ENCODE peak calls at places on chromosomes 7 and 10, in six cellular contexts. One of them, this sample, is unnamed.

GRCh38 chr7:102251531-102252372 is 34.9 kb upstream of the SH2B2 start:
- DNase-seq in mucosa of descending colon: no peak
- DNase-seq in fibroblast of lung: no peak
- DNase-seq in OCI-LY7: peak
- DNase-seq in AG04450: no peak
- DNase-seq in prostate gland: no peak
- DNase-seq in this sample: no peak

GRCh38 chr7:14899065-14899464 is 3.5 kb downstream of the DGKB start:
- DNase-seq in mucosa of descending colon: no peak
- DNase-seq in fibroblast of lung: peak
- DNase-seq in OCI-LY7: no peak
- DNase-seq in AG04450: no peak
- DNase-seq in prostate gland: no peak
- DNase-seq in this sample: no peak

GRCh38 chr7:3162286-3162685 is 118.6 kb upstream of the CARD11 start:
- DNase-seq in mucosa of descending colon: no peak
- DNase-seq in fibroblast of lung: peak
- DNase-seq in OCI-LY7: peak
- DNase-seq in AG04450: no peak
- DNase-seq in prostate gland: no peak
- DNase-seq in this sample: no peak

GRCh38 chr10:124678566-124679240 is 65.5 kb downstream of the FAM53B start:
- DNase-seq in mucosa of descending colon: peak
- DNase-seq in fibroblast of lung: no peak
- DNase-seq in OCI-LY7: no peak
- DNase-seq in AG04450: no peak
- DNase-seq in prostate gland: no peak
- DNase-seq in this sample: no peak

GRCh38 chr10:57513637-57514036 is 754.1 kb downstream of the IPMK start:
- DNase-seq in mucosa of descending colon: no peak
- DNase-seq in fibroblast of lung: no peak
- DNase-seq in OCI-LY7: no peak
- DNase-seq in AG04450: no peak
- DNase-seq in prostate gland: no peak
- DNase-seq in this sample: no peak

GRCh38 chr10:1201010-1201807 is 145.0 kb downstream of the WDR37 start:
- DNase-seq in mucosa of descending colon: peak
- DNase-seq in fibroblast of lung: no peak
- DNase-seq in OCI-LY7: no peak
- DNase-seq in AG04450: no peak
- DNase-seq in prostate gland: no peak
- DNase-seq in this sample: no peak

GRCh38 chr7:141748401-141748800 is 10.2 kb downstream of the SSBP1 start:
- DNase-seq in mucosa of descending colon: no peak
- DNase-seq in fibroblast of lung: peak
- DNase-seq in OCI-LY7: no peak
- DNase-seq in AG04450: no peak
- DNase-seq in prostate gland: no peak
- DNase-seq in this sample: no peak

GRCh38 chr7:43204081-43204480 is 91.6 kb downstream of the HECW1 start:
- DNase-seq in mucosa of descending colon: no peak
- DNase-seq in fibroblast of lung: peak
- DNase-seq in OCI-LY7: no peak
- DNase-seq in AG04450: peak
- DNase-seq in prostate gland: no peak
- DNase-seq in this sample: no peak

GRCh38 chr7:124752310-124752709 is 13.3 kb downstream of the GPR37 start:
- DNase-seq in mucosa of descending colon: no peak
- DNase-seq in fibroblast of lung: peak
- DNase-seq in OCI-LY7: no peak
- DNase-seq in AG04450: peak
- DNase-seq in prostate gland: no peak
- DNase-seq in this sample: no peak

GRCh38 chr7:148888300-148888699 is 4.2 kb upstream of the EZH2 start:
- DNase-seq in mucosa of descending colon: no peak
- DNase-seq in fibroblast of lung: no peak
- DNase-seq in OCI-LY7: no peak
- DNase-seq in AG04450: no peak
- DNase-seq in prostate gland: no peak
- DNase-seq in this sample: no peak
- H3K4me3 ChIP-seq in mucosa of descending colon: no peak
- H3K4me3 ChIP-seq in fibroblast of lung: no peak
- H3K4me3 ChIP-seq in OCI-LY7: no peak
- H3K4me3 ChIP-seq in AG04450: no peak
- H3K4me3 ChIP-seq in prostate gland: no peak
- H3K4me3 ChIP-seq in this sample: no peak

GRCh38 chr10:93224005-93224779 is 150.5 kb downstream of the CYP26A1 start:
- DNase-seq in mucosa of descending colon: no peak
- DNase-seq in fibroblast of lung: no peak
- DNase-seq in OCI-LY7: no peak
- DNase-seq in AG04450: no peak
- DNase-seq in prostate gland: no peak
- DNase-seq in this sample: no peak
- TF ChIP-seq CTCF in mucosa of descending colon: no peak
- TF ChIP-seq CTCF in fibroblast of lung: no peak
- TF ChIP-seq CTCF in OCI-LY7: peak
- TF ChIP-seq CTCF in AG04450: no peak
- TF ChIP-seq CTCF in prostate gland: no peak
- TF ChIP-seq CTCF in this sample: peak

DNA sequence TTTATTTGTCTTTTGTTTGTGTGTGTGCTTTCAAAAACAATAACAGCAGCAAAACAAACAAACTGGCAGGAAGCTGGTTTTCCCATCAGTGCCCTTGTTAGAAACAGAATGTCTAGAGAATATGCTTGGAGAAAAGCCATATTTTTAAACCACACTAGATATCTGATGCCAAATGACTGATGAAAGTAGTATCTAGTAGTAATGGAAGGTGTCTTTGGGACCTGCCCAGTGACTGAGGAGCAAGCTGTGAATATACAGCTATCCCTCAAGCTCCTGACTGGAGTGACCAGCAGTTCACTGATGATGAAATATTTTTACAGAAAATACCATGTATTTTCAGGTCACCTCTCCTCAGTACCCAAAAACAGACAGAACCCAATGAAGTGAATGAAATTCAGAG is 956 bp downstream of the PDE1C start:
- DNase-seq in mucosa of descending colon: no peak
- DNase-seq in fibroblast of lung: no peak
- DNase-seq in OCI-LY7: no peak
- DNase-seq in AG04450: no peak
- DNase-seq in prostate gland: no peak
- DNase-seq in this sample: no peak
- H3K4me3 ChIP-seq in mucosa of descending colon: no peak
- H3K4me3 ChIP-seq in fibroblast of lung: peak
- H3K4me3 ChIP-seq in OCI-LY7: no peak
- H3K4me3 ChIP-seq in AG04450: no peak
- H3K4me3 ChIP-seq in prostate gland: no peak
- H3K4me3 ChIP-seq in this sample: no peak

DNA sequence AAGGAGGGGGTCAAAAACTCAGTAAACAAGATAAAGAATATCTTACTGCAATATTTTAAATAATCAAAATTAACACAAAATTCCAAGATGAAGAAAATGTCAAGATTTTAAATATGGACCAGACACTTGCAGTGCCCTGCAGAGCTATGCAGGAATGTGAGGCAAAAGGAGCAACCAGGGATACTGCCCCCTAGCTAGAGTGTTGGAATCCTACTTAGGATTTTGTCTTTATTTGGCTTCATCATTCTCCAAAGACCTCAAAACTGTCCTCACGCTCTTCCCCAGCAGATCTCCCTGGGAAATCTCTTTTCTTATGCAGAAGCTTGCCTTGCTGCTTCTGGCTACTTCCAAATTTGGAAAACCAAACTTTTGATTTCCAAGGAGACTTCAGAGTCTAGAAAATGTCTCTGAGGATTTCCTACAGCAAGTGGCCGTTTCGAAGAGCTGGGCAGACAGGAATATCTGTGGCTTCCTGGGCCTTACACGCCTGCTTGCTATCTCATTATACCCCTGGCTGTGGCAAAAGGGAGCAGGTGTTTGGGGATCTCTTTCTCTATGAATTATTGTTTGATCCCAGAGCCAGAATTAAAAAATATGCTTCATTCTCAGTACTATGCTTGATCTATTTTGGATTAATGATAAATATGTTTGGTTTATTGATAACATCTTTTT is 232.2 kb upstream of the BMPER start:
- DNase-seq in mucosa of descending colon: no peak
- DNase-seq in fibroblast of lung: no peak
- DNase-seq in OCI-LY7: no peak
- DNase-seq in AG04450: no peak
- DNase-seq in prostate gland: no peak
- DNase-seq in this sample: no peak
- TF ChIP-seq CTCF in mucosa of descending colon: no peak
- TF ChIP-seq CTCF in fibroblast of lung: no peak
- TF ChIP-seq CTCF in OCI-LY7: peak
- TF ChIP-seq CTCF in AG04450: peak
- TF ChIP-seq CTCF in prostate gland: no peak
- TF ChIP-seq CTCF in this sample: peak

This sample was measured in HFF-Myc.